ENCODE peak calls at places on chromosomes 11 and 22, in nine cellular contexts. W is A549, N is tibial artery, G is IMR-90, I is GM23248, Z is neuronal stem cell, K is RWPE2, C is colonic mucosa, B is GM23338. Q is an unnamed sample. For H3K4me1, the result is how much of the 10 kb centered on the place peaks cover.

GRCh38 chr11:810040-810567 is 337 bp downstream of the RPLP2 start:
- DNase-seq in C (no peak), B (no peak), I (no peak), G (no peak), Z (no peak), W (no peak), K (no peak), N (no peak), Q (no peak)

GRCh38 chr11:13108416-13108815 is 99.3 kb downstream of the RASSF10 start:
- DNase-seq in W (no peak), G (no peak), C (no peak), K (no peak), I (peak), Z (no peak), B (no peak), N (no peak), Q (no peak)

GRCh38 chr22:43297246-43298061 is 45.7 kb downstream of the SCUBE1 start:
- DNase-seq in I (no peak), Z (no peak), C (no peak), B (no peak), G (no peak), K (no peak), W (no peak), N (no peak), Q (peak)

GRCh38 chr11:87428266-87428665 is 390.5 kb downstream of the TMEM135 start:
- DNase-seq in I (peak), K (no peak), C (no peak), Z (no peak), B (no peak), W (no peak), G (peak), N (no peak), Q (no peak)

GRCh38 chr11:19432370-19433163 is 191.8 kb upstream of the E2F8 start:
- DNase-seq in C (no peak), N (no peak), G (peak), I (peak), B (peak), K (no peak), Z (no peak), W (no peak), Q (no peak)

GRCh38 chr11:11400635-11401232 is 47.7 kb upstream of the CSNK2A3 start:
- DNase-seq in I (no peak), G (no peak), K (no peak), N (no peak), C (no peak), W (peak), Z (no peak), B (peak), Q (no peak)

GRCh38 chr11:9821008-9821752 is 157.3 kb downstream of the SWAP70 start:
- DNase-seq in W (no peak), B (no peak), I (peak), N (no peak), G (no peak), K (no peak), C (no peak), Z (no peak), Q (no peak)

GRCh38 chr22:19822301-19823117 is 32.2 kb downstream of the GNB1L start:
- DNase-seq in G (no peak), N (peak), I (no peak), K (no peak), B (no peak), C (no peak), W (no peak), Z (no peak), Q (no peak)

GRCh38 chr11:113242767-113243397 is 71.5 kb upstream of the TTC12 start:
- DNase-seq in W (no peak), Z (no peak), C (no peak), I (peak), G (peak), N (no peak), K (no peak), B (peak), Q (peak)

GRCh38 chr11:118911113-118911879 is 14.4 kb downstream of the BCL9L start:
- DNase-seq in G (peak), I (peak), W (peak), Z (no peak), K (peak), B (peak), N (peak), C (peak), Q (no peak)

GRCh38 chr11:118912742-118913410 is 12.8 kb downstream of the BCL9L start:
- DNase-seq in I (peak), K (peak), G (peak), Z (no peak), C (peak), W (peak), N (no peak), B (no peak), Q (peak)

GRCh38 chr11:118913411-118914125 is 12.2 kb downstream of the BCL9L start:
- DNase-seq in B (no peak), I (peak), C (no peak), Z (no peak), W (no peak), G (no peak), N (no peak), K (no peak), Q (peak)

GRCh38 chr11:118910309-118911112 is 15.2 kb downstream of the BCL9L start:
- DNase-seq in B (peak), N (peak), Z (no peak), G (peak), C (no peak), W (peak), K (peak), I (peak), Q (peak)

DNA sequence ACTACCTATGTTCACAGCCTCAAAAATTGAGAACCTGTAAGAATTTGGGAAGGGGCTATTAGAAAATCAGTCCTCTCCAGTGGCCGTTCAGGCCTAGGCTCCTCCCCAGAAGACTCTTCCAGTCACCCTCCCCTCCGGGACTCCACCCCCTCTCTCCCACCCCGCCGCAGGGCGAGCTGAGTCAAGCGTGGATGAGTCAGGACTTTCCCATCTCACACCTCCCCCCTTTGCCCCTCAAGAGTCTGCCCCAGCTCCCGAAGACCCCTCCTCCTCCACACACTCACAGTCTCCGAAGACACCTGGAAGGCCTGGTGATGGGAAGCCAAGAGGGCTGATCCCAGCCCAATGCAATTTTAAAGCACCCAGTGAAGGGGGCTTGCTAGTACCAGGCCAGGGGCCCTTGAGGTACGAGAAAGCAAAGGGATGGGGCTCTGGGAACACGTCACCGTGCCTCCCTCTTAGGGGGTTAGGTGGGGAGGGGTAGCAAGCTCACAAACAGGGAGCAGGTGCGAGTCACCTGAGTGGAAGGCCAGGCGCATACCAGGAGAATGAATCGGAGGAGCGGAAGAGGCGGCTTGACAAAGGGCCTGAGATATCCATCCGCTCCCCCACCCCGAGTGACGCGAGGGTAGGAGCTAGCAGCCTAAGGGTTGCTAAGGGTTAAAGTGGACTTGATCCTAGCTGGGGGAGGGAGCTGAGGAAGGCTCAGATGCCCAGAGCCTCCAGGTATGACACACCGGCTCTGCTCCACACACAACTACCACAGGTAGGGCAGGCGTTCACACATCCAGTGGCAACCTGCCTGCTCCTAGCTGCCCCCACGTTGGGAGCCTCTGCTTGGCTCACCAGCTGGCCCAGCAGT is 13.6 kb downstream of the BCL9L start:
- DNase-seq in Z (no peak), W (peak), K (peak), N (peak), B (peak), I (peak), G (peak), C (peak), Q (peak)
- H3K4me1 ChIP-seq in Z (half or more), W (half or more), K (half or more), N (half or more), B (half or more), I (half or more), G (half or more), C (half or more), Q (half or more)

DNA sequence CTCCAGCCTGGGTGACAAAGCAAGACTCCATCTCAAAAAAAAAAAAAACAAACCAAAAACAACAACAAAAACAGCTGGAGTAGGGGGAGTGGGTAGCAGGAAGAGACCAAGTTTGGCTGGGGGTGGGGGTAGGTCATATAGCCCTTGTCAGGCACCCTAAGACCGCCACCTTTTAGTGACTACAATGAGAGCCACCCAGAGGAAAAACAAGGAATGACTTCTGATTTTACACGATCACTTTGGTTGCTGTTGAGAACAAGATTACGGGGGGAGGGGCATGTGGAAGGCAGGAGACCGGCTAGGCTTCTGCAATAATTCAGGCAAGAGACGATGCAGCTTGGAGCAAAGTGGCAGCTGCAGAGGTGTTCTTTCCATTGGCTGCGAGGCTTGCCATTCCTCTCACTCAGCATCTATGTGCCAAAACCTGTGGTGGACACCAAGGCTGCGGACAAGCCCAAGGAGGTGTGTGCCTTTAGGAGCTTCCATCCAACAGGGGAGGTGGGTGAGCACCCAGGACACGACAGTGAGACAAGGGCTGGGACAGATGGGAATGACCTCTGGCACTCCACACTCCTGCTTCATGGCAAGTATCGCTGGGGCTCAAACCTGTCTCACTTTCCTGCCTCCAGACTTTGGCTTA is 1.7 kb downstream of the RPS19BP1 start:
- DNase-seq in Z (no peak), G (peak), K (no peak), C (peak), I (peak), N (no peak), B (peak), W (no peak), Q (no peak)
- H3K4me3 ChIP-seq in Z (no peak), G (no peak), K (no peak), C (no peak), I (peak), N (no peak), B (peak), W (no peak), Q (no peak)

GRCh38 chr11:124915541-124916369 is 3.3 kb upstream of the HEPN1 start:
- DNase-seq in Z (no peak), W (no peak), N (no peak), G (peak), C (no peak), B (no peak), I (peak), K (no peak), Q (no peak)
- H3K27ac ChIP-seq in Z (no peak), W (no peak), N (no peak), G (no peak), C (no peak), B (no peak), I (no peak), K (no peak), Q (no peak)

GRCh38 chr11:70281114-70281729 is 10.7 kb downstream of the PPFIA1 start:
- DNase-seq in K (no peak), N (no peak), W (no peak), C (no peak), I (peak), B (no peak), Z (no peak), G (peak), Q (peak)

GRCh38 chr11:70278994-70279393 is 8.5 kb downstream of the PPFIA1 start:
- DNase-seq in K (no peak), C (no peak), G (no peak), N (no peak), Z (no peak), W (no peak), B (no peak), I (no peak), Q (no peak)

GRCh38 chr11:70282012-70282411 is 11.5 kb downstream of the PPFIA1 start:
- DNase-seq in I (peak), C (no peak), N (no peak), K (no peak), B (no peak), W (no peak), Z (no peak), G (no peak), Q (no peak)
- H3K4me1 ChIP-seq in I (under half), C (under half), N (under half), K (under half), B (under half), W (under half), Z (under half), G (under half), Q (under half)

GRCh38 chr22:31750365-31751284 is 693 bp upstream of the PRR14L start:
- DNase-seq in N (no peak), K (no peak), Z (no peak), B (no peak), W (no peak), I (no peak), G (no peak), C (peak), Q (no peak)
- H3K4me3 ChIP-seq in N (peak), K (peak), Z (no peak), B (peak), W (no peak), I (peak), G (no peak), C (peak), Q (no peak)

DNA sequence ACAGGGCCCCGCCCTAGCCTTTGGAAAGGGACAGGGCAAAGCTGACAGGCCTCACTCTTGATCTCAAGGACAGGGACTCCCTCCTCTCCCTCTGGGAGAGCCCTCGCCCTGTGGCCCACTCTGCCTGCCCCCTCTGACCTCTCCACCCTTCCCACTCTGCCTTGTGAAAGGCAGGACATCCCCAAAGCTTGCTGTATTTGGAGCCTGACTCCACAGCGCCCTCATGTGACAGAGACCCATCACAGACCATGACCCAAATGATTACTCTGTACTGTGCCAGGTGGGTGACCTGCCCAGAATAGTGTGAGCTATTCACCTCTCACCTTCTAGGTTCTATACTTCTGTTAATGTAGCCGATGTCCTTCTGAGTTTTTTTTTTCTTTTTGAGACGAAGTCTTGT is 18.8 kb downstream of the P2RY2 start:
- DNase-seq in B (peak), I (peak), K (peak), Z (peak), N (peak), G (peak), W (peak), C (peak), Q (peak)
- H3K27ac ChIP-seq in B (no peak), I (no peak), K (peak), Z (no peak), N (no peak), G (no peak), W (no peak), C (no peak), Q (peak)

GRCh38 chr22:38261478-38261803 is 11.4 kb downstream of the TMEM184B start:
- DNase-seq in K (no peak), I (peak), G (no peak), W (no peak), Z (no peak), N (no peak), B (no peak), C (no peak), Q (no peak)
- H3K4me1 ChIP-seq in K (under half), I (under half), G (under half), W (under half), Z (under half), N (half or more), B (under half), C (under half), Q (under half)

GRCh38 chr11:65488273-65489058 is 10.4 kb upstream of the MALAT1 start:
- DNase-seq in G (peak), C (peak), K (no peak), N (peak), Z (no peak), W (peak), I (peak), B (no peak), Q (peak)

GRCh38 chr11:65491163-65491465 is 7.7 kb upstream of the MALAT1 start:
- DNase-seq in I (peak), C (no peak), N (no peak), W (no peak), B (no peak), Z (no peak), G (no peak), K (no peak), Q (peak)

GRCh38 chr11:65491614-65492386 is 7.0 kb upstream of the MALAT1 start:
- DNase-seq in I (peak), Z (no peak), N (peak), C (peak), W (peak), B (peak), G (peak), K (peak), Q (peak)

GRCh38 chr11:65489061-65489705 is 9.7 kb upstream of the MALAT1 start:
- DNase-seq in W (peak), I (peak), G (peak), B (peak), K (no peak), Z (peak), N (peak), C (no peak), Q (peak)

GRCh38 chr11:65489706-65490310 is 9.0 kb upstream of the MALAT1 start:
- DNase-seq in C (no peak), N (peak), G (no peak), W (peak), K (no peak), B (no peak), Z (no peak), I (peak), Q (peak)
- H3K4me3 ChIP-seq in C (no peak), N (no peak), G (no peak), W (no peak), K (no peak), B (no peak), Z (no peak), I (peak), Q (no peak)

GRCh38 chr22:46196268-46196667 is 45.9 kb downstream of the PPARA start:
- DNase-seq in Z (no peak), K (no peak), G (no peak), B (no peak), I (no peak), W (no peak), N (no peak), C (peak), Q (peak)
- H3K27ac ChIP-seq in Z (no peak), K (no peak), G (no peak), B (no peak), I (no peak), W (no peak), N (no peak), C (peak), Q (peak)

Q was measured in right cardiac atrium.